ENCODE peak calls at places on chromosomes 3 and 15, in eight cellular contexts. B is cardiac fibroblast, A is GM06990, C is HL-60, P is esophagus muscularis mucosa, J is IMR-90, D is AG09309, Z is GM23338. I is an unnamed sample.

GRCh38 chr15:48965972-48966371 is 2.3 kb upstream of the SHC4 start:
- DNase-seq in B (peak; percentile 88), A (no peak), C (peak; percentile 44), P (no peak), J (peak; percentile 78), D (no peak), Z (no peak), I (peak; percentile 52)

GRCh38 chr3:62261121-62261520 is 112.2 kb downstream of the FEZF2 start:
- DNase-seq in B (no peak), A (no peak), C (no peak), P (no peak), J (no peak), D (no peak), Z (no peak), I (no peak)

GRCh38 chr3:152737021-152737908 is 97.7 kb upstream of the P2RY1 start:
- DNase-seq in B (peak; percentile 88), A (peak; percentile 54), C (no peak), P (no peak), J (peak; percentile 10), D (no peak), Z (no peak), I (peak; percentile 2)

GRCh38 chr15:50676799-50677483 is 9.7 kb downstream of the TRPM7 start:
- DNase-seq in B (peak; percentile 59), A (no peak), C (no peak), P (no peak), J (peak; percentile 64), D (no peak), Z (no peak), I (no peak)

GRCh38 chr3:49093853-49094767 is at the start of gene QRICH1:
- DNase-seq in B (peak; percentile 99), A (peak; percentile 98), C (peak; percentile 99), P (peak; percentile 99), J (peak; percentile 97), D (peak; percentile 92), Z (peak; percentile 99), I (peak; percentile 97)

GRCh38 chr15:65132841-65133549 is 613 bp downstream of the PDCD7 start:
- DNase-seq in B (peak; percentile 60), A (peak; percentile 70), C (peak; percentile 48), P (no peak), J (peak; percentile 47), D (no peak), Z (peak; percentile 74), I (no peak)

GRCh38 chr3:173891272-173892100 is 493.9 kb downstream of the NLGN1 start:
- DNase-seq in B (no peak), A (no peak), C (peak; percentile 34), P (no peak), J (no peak), D (no peak), Z (no peak), I (no peak)

GRCh38 chr3:136380530-136380929 is 130.4 kb downstream of the PCCB start:
- DNase-seq in B (peak; percentile 46), A (no peak), C (no peak), P (no peak), J (peak; percentile 34), D (no peak), Z (no peak), I (no peak)

GRCh38 chr15:79811406-79812405 is 85.1 kb downstream of the MTHFS start:
- DNase-seq in B (peak; percentile 39), A (no peak), C (no peak), P (no peak), J (peak; percentile 25), D (peak; percentile 24), Z (no peak), I (peak; percentile 15)

GRCh38 chr3:147483578-147483977 is 74.4 kb downstream of the ZIC1 start:
- DNase-seq in B (no peak), A (no peak), C (no peak), P (no peak), J (no peak), D (no peak), Z (no peak), I (no peak)

GRCh38 chr3:69994934-69995333 is 4.6 kb upstream of the SAMMSON start:
- DNase-seq in B (no peak), A (no peak), C (no peak), P (no peak), J (no peak), D (no peak), Z (no peak), I (no peak)

GRCh38 chr15:44713006-44713966 is 2.0 kb downstream of the B2M start:
- DNase-seq in B (peak; percentile 56), A (no peak), C (no peak), P (no peak), J (peak; percentile 43), D (no peak), Z (peak; percentile 66), I (no peak)

GRCh38 chr3:52892625-52893311 is 4.6 kb downstream of the STIMATE start:
- DNase-seq in B (peak; percentile 16), A (peak; percentile 57), C (peak; percentile 16), P (no peak), J (no peak), D (no peak), Z (no peak), I (no peak)

GRCh38 chr15:38696120-38696727 is 131.6 kb upstream of the RASGRP1 start:
- DNase-seq in B (peak; percentile 36), A (peak; percentile 65), C (peak; percentile 38), P (no peak), J (peak; percentile 63), D (no peak), Z (no peak), I (no peak)

GRCh38 chr3:14166877-14167605 is 11.4 kb downstream of the XPC start:
- DNase-seq in B (peak; percentile 43), A (no peak), C (no peak), P (no peak), J (peak; percentile 26), D (no peak), Z (no peak), I (no peak)

DNA sequence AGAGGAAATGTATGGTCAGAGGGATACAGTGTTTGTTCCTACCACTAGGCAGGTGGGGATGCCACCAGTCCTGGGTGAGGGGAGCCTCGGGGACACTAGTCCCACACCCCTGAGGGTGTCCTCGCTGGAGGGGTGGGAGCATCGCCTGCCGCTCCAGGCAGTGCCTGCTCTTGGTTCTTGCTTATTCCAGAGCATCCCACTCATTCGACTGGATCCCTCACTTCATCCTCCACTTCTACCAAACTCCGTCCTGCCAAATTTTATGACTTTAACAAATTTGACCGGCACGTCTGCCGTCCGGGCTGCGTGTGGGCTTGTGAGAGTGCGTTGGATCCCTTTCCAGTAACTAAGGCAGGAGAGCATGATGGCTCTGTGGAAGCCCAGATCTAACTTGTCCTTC is 34.8 kb downstream of the MGLL start:
- DNase-seq in B (no peak), A (no peak), C (no peak), P (no peak), J (no peak), D (no peak), Z (no peak), I (no peak)
- H3K4me3 ChIP-seq in B (no peak overlapping the region), A (no peak overlapping the region), C (no peak overlapping the region), P (peak overlapping the region; percentile 35), J (no peak overlapping the region), D (no peak overlapping the region), Z (no peak overlapping the region), I (no peak overlapping the region)

DNA sequence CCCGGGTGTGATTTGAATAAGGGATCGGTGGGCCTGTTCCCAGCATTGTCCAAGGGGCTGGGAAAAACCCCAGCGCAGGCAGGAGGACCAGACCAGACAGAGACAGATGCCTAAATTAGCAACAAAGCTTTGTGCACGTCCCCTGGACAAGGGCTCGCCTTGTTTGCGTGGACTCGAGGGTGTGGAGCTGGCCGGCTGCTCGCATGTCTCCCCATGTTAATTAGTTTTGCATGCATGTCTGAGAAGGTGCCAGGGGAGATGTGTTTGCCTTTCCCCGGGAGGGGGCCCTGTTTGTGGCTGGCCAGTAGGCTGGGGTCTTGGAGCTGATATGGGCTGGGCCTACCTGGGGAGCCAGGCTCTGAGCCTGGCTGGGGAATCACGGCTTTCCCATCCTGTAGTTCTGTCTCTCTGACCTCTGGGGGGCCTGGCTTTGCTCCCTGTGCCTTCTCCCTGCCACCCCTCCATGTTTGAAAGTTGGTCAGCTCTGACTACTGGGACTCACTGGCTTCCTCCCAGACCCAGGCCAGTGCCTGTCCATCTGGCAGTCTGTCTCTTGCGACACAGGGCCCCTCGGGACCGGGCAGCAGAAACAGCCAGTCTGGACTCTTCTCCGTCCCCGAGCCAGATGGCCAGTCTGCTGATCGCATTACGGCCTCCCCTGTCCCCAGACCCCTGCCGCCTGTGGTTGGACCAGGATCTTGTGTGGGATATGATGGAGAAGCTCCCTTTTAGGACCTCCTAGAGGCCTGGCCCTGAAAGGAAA is 55.4 kb upstream of the POLG start:
- DNase-seq in B (no peak), A (no peak), C (no peak), P (no peak), J (no peak), D (no peak), Z (no peak), I (no peak)
- H3K4me3 ChIP-seq in B (no peak overlapping the region), A (no peak overlapping the region), C (no peak overlapping the region), P (no peak overlapping the region), J (no peak overlapping the region), D (no peak overlapping the region), Z (no peak overlapping the region), I (no peak overlapping the region)

DNA sequence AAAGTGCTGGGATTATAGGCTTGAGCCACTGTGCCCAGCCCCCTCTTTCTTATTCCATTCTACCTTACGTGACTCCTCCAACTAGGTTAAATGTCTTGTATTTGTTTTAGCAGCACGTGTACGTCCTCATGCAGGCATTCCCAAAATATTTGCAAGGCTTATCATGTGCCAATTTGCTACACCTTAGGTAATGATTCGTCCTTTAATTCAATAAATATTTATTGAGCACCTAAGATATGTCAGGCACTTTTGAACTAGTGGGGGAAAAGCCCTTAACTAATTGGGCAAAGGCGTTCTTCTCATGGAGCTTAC is 15.0 kb upstream of the MAGI1 start:
- DNase-seq in B (no peak), A (no peak), C (no peak), P (no peak), J (no peak), D (no peak), Z (no peak), I (no peak)
- H3K4me3 ChIP-seq in B (no peak overlapping the region), A (no peak overlapping the region), C (no peak overlapping the region), P (no peak overlapping the region), J (no peak overlapping the region), D (no peak overlapping the region), Z (no peak overlapping the region), I (no peak overlapping the region)

GRCh38 chr3:66986406-66986805 is 11.7 kb upstream of the KBTBD8 start:
- DNase-seq in B (no peak), A (no peak), C (no peak), P (no peak), J (no peak), D (no peak), Z (no peak), I (no peak)
- H3K4me3 ChIP-seq in B (no peak overlapping the region), A (no peak overlapping the region), C (no peak overlapping the region), P (no peak overlapping the region), J (no peak overlapping the region), D (no peak overlapping the region), Z (no peak overlapping the region), I (no peak overlapping the region)

DNA sequence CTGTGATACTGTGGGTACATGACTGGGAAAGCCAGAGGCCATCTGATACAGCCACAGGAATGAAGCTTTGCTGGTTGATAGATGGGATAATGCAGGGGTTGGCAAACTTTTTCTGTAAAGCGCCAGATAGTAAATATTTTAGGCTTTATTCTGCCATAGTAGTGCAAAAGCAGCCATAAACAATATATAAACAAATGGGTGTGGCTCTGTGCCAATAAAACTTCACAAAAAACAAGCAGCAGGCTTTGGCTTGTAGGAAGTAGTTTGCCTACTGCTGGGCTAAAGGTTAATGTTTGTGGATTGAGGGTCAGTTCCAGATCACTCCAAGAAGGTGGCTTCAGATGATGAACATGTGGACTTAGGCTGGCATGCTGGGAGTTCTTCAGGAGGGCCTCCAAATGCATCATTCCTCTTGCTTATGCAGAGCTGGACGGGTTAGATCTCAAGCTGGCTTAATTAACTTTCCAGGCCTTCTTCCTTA is 305.7 kb downstream of the RPLP1 start:
- DNase-seq in B (peak; percentile 22), A (no peak), C (no peak), P (peak; percentile 77), J (peak; percentile 21), D (no peak), Z (no peak), I (peak; percentile 56)
- H3K4me3 ChIP-seq in B (no peak overlapping the region), A (no peak overlapping the region), C (no peak overlapping the region), P (no peak overlapping the region), J (no peak overlapping the region), D (no peak overlapping the region), Z (no peak overlapping the region), I (no peak overlapping the region)